ENCODE peak calls at places on chromosomes 16 and 17, in nine cellular contexts. One of them, this sample, is unnamed.

GRCh38 chr16:7246578-7246977 is 86.1 kb upstream of the RBFOX1 start:
- DNase-seq in gastrocnemius medialis: no peak
- DNase-seq in dorsolateral prefrontal cortex: no peak
- DNase-seq in CD8-positive, alpha-beta T cell: no peak
- DNase-seq in MM.1S: no peak
- DNase-seq in Calu3: no peak
- DNase-seq in PC-3: no peak
- DNase-seq in cardiac muscle cell: peak
- DNase-seq in lower lobe of right lung: no peak
- DNase-seq in this sample: no peak

GRCh38 chr16:25134306-25134705 is 22.8 kb downstream of the LCMT1 start:
- DNase-seq in Calu3: no peak
- DNase-seq in dorsolateral prefrontal cortex: no peak
- DNase-seq in gastrocnemius medialis: no peak
- DNase-seq in lower lobe of right lung: no peak
- DNase-seq in cardiac muscle cell: no peak
- DNase-seq in CD8-positive, alpha-beta T cell: no peak
- DNase-seq in PC-3: no peak
- DNase-seq in MM.1S: no peak
- DNase-seq in this sample: no peak

GRCh38 chr16:56288019-56288418 is 96.7 kb downstream of the GNAO1 start:
- DNase-seq in gastrocnemius medialis: no peak
- DNase-seq in MM.1S: no peak
- DNase-seq in CD8-positive, alpha-beta T cell: no peak
- DNase-seq in dorsolateral prefrontal cortex: no peak
- DNase-seq in lower lobe of right lung: no peak
- DNase-seq in cardiac muscle cell: no peak
- DNase-seq in PC-3: no peak
- DNase-seq in Calu3: no peak
- DNase-seq in this sample: no peak

GRCh38 chr17:40958086-40958953 is 8.4 kb downstream of the KRT39 start:
- DNase-seq in gastrocnemius medialis: no peak
- DNase-seq in MM.1S: no peak
- DNase-seq in CD8-positive, alpha-beta T cell: no peak
- DNase-seq in cardiac muscle cell: no peak
- DNase-seq in lower lobe of right lung: no peak
- DNase-seq in dorsolateral prefrontal cortex: no peak
- DNase-seq in PC-3: peak
- DNase-seq in Calu3: peak
- DNase-seq in this sample: no peak

GRCh38 chr16:56825821-56826220 is 39.2 kb upstream of the SLC12A3 start:
- DNase-seq in lower lobe of right lung: no peak
- DNase-seq in MM.1S: no peak
- DNase-seq in PC-3: no peak
- DNase-seq in Calu3: no peak
- DNase-seq in cardiac muscle cell: no peak
- DNase-seq in gastrocnemius medialis: no peak
- DNase-seq in dorsolateral prefrontal cortex: no peak
- DNase-seq in CD8-positive, alpha-beta T cell: no peak
- DNase-seq in this sample: no peak

GRCh38 chr16:17817260-17817659 is 346.5 kb upstream of the XYLT1 start:
- DNase-seq in gastrocnemius medialis: no peak
- DNase-seq in cardiac muscle cell: no peak
- DNase-seq in lower lobe of right lung: no peak
- DNase-seq in CD8-positive, alpha-beta T cell: no peak
- DNase-seq in Calu3: no peak
- DNase-seq in PC-3: no peak
- DNase-seq in MM.1S: no peak
- DNase-seq in dorsolateral prefrontal cortex: no peak
- DNase-seq in this sample: no peak

GRCh38 chr16:50547340-50547865 is 793 bp upstream of the NKD1 start:
- DNase-seq in lower lobe of right lung: peak
- DNase-seq in CD8-positive, alpha-beta T cell: peak
- DNase-seq in PC-3: peak
- DNase-seq in gastrocnemius medialis: no peak
- DNase-seq in MM.1S: peak
- DNase-seq in dorsolateral prefrontal cortex: no peak
- DNase-seq in Calu3: peak
- DNase-seq in cardiac muscle cell: peak
- DNase-seq in this sample: no peak

GRCh38 chr17:21268596-21269188 is 15.5 kb upstream of the NATD1 start:
- DNase-seq in MM.1S: no peak
- DNase-seq in cardiac muscle cell: no peak
- DNase-seq in gastrocnemius medialis: no peak
- DNase-seq in lower lobe of right lung: no peak
- DNase-seq in PC-3: no peak
- DNase-seq in CD8-positive, alpha-beta T cell: no peak
- DNase-seq in Calu3: no peak
- DNase-seq in dorsolateral prefrontal cortex: no peak
- DNase-seq in this sample: no peak

GRCh38 chr16:25978227-25978626 is 286.5 kb downstream of the HS3ST4 start:
- DNase-seq in MM.1S: no peak
- DNase-seq in cardiac muscle cell: no peak
- DNase-seq in CD8-positive, alpha-beta T cell: no peak
- DNase-seq in lower lobe of right lung: no peak
- DNase-seq in PC-3: no peak
- DNase-seq in gastrocnemius medialis: no peak
- DNase-seq in Calu3: no peak
- DNase-seq in dorsolateral prefrontal cortex: no peak
- DNase-seq in this sample: no peak

GRCh38 chr16:89026121-89026612 is 49.2 kb upstream of the CBFA2T3 start:
- DNase-seq in gastrocnemius medialis: no peak
- DNase-seq in MM.1S: no peak
- DNase-seq in dorsolateral prefrontal cortex: no peak
- DNase-seq in cardiac muscle cell: no peak
- DNase-seq in Calu3: no peak
- DNase-seq in lower lobe of right lung: no peak
- DNase-seq in PC-3: peak
- DNase-seq in CD8-positive, alpha-beta T cell: peak
- DNase-seq in this sample: no peak

GRCh38 chr17:29682054-29682453 is 59.3 kb upstream of the CORO6 start:
- DNase-seq in cardiac muscle cell: no peak
- DNase-seq in lower lobe of right lung: no peak
- DNase-seq in PC-3: no peak
- DNase-seq in Calu3: no peak
- DNase-seq in MM.1S: peak
- DNase-seq in CD8-positive, alpha-beta T cell: no peak
- DNase-seq in gastrocnemius medialis: no peak
- DNase-seq in dorsolateral prefrontal cortex: no peak
- DNase-seq in this sample: no peak
- TF ChIP-seq CTCF in cardiac muscle cell: no peak
- TF ChIP-seq CTCF in lower lobe of right lung: peak
- TF ChIP-seq CTCF in PC-3: no peak
- TF ChIP-seq CTCF in Calu3: no peak
- TF ChIP-seq CTCF in MM.1S: no peak
- TF ChIP-seq CTCF in CD8-positive, alpha-beta T cell: no peak
- TF ChIP-seq CTCF in gastrocnemius medialis: no peak
- TF ChIP-seq CTCF in dorsolateral prefrontal cortex: no peak
- TF ChIP-seq CTCF in this sample: no peak

GRCh38 chr17:58153046-58153445 is 4.9 kb downstream of the OR4D1 start:
- DNase-seq in dorsolateral prefrontal cortex: no peak
- DNase-seq in PC-3: no peak
- DNase-seq in MM.1S: peak
- DNase-seq in lower lobe of right lung: no peak
- DNase-seq in cardiac muscle cell: no peak
- DNase-seq in Calu3: no peak
- DNase-seq in CD8-positive, alpha-beta T cell: peak
- DNase-seq in gastrocnemius medialis: no peak
- DNase-seq in this sample: no peak

GRCh38 chr17:58158181-58158580 is 8.6 kb upstream of the OR4D2 start:
- DNase-seq in PC-3: no peak
- DNase-seq in lower lobe of right lung: no peak
- DNase-seq in gastrocnemius medialis: no peak
- DNase-seq in MM.1S: no peak
- DNase-seq in Calu3: no peak
- DNase-seq in cardiac muscle cell: no peak
- DNase-seq in dorsolateral prefrontal cortex: no peak
- DNase-seq in CD8-positive, alpha-beta T cell: no peak
- DNase-seq in this sample: no peak

GRCh38 chr17:58161566-58161965 is 5.2 kb upstream of the OR4D2 start:
- DNase-seq in cardiac muscle cell: no peak
- DNase-seq in gastrocnemius medialis: no peak
- DNase-seq in MM.1S: no peak
- DNase-seq in CD8-positive, alpha-beta T cell: no peak
- DNase-seq in Calu3: no peak
- DNase-seq in dorsolateral prefrontal cortex: no peak
- DNase-seq in PC-3: no peak
- DNase-seq in lower lobe of right lung: no peak
- DNase-seq in this sample: no peak

DNA sequence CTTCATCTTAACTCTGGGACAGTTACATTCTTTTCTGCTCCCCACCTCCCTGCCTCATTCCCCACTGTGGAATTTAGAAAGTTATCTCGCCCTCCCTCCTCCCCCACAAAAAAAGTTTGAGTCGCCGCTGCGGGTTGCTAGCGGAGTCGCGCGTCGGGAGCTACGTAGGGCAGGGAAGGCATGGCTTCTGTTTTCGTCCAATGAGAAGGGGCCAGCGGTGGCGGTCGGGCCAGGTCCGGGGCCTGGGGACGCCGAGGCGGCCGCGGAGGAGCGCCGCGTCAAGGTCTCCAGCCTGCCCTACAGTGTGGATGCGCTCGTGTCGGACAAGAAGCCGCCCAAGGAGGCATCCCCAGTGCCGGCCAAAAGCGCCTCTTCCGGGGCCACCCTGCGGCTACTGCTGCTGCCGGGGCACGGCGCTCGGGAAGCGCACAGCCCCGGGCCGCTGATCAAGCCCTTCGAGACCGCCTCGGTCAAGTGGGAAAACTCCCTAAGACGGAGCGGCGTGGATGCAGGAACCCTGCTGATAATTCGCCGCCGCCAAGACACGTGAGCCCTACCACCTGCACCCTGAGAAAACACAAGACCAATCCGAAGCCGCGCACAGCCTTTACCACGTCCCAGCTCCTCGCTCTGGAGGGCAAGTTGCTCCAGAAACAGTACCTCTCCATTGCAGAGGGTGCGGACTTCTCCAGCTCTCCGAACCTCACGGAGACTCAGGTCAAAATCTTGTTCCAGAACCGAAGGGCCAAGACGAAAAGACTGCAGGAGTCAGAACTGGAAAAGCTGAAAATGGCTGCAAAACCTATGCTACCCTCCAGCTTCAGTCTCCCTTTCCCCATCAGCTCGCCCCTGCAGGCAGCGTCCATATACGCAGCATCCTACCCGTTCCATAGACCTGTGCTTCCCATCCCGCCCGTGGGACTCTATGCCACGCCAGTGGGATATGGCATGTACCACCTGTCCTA is 8.9 kb downstream of the OR4D1 start:
- DNase-seq in dorsolateral prefrontal cortex: peak
- DNase-seq in Calu3: no peak
- DNase-seq in MM.1S: no peak
- DNase-seq in PC-3: no peak
- DNase-seq in CD8-positive, alpha-beta T cell: peak
- DNase-seq in cardiac muscle cell: peak
- DNase-seq in lower lobe of right lung: peak
- DNase-seq in gastrocnemius medialis: no peak
- DNase-seq in this sample: no peak
- TF ChIP-seq CTCF in dorsolateral prefrontal cortex: no peak
- TF ChIP-seq CTCF in Calu3: no peak
- TF ChIP-seq CTCF in MM.1S: no peak
- TF ChIP-seq CTCF in PC-3: no peak
- TF ChIP-seq CTCF in CD8-positive, alpha-beta T cell: no peak
- TF ChIP-seq CTCF in cardiac muscle cell: no peak
- TF ChIP-seq CTCF in lower lobe of right lung: no peak
- TF ChIP-seq CTCF in gastrocnemius medialis: no peak
- TF ChIP-seq CTCF in this sample: no peak

DNA sequence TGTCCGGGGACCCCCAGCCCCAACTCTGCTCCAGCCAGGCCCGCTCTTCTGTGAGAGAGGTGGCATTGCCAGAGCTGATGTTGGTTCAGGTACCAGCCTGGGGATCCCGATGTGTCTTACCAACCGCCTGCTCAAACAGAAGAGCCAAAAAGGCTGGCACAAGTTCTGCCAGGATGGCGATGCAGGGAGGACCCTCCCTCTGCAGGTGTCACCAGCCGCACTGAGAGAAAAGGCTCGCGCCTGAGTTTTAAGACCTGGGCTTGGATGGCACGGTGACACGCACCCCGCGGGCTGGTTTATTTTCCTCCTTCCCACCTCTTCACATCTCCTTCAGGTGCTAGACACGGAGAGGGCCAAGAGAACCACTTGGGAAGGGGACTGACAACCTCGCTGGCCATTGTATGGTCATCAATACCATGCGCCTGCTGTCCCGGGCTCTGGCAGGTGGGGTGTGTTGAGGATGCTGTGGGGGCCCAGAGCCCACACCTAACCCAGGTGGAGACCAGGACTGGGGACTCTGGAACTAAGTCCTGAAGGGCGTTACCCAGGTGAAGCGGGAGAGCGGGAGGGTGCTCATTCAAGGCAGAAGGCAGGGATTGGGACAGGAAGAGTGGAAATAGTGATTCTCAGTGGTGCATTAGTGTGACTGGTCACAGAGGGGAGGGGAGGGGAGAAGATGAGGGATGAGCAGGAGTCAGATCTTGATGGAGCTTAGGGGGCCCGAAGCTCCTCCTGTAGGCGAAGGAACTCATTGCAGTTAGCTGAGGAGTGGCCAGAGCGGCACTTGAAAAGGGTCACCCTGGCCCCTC is 16.3 kb downstream of the FOXJ1 start:
- DNase-seq in gastrocnemius medialis: no peak
- DNase-seq in PC-3: peak
- DNase-seq in lower lobe of right lung: peak
- DNase-seq in MM.1S: no peak
- DNase-seq in cardiac muscle cell: no peak
- DNase-seq in CD8-positive, alpha-beta T cell: no peak
- DNase-seq in dorsolateral prefrontal cortex: no peak
- DNase-seq in Calu3: no peak
- DNase-seq in this sample: peak
- TF ChIP-seq CTCF in gastrocnemius medialis: no peak
- TF ChIP-seq CTCF in PC-3: peak
- TF ChIP-seq CTCF in lower lobe of right lung: no peak
- TF ChIP-seq CTCF in MM.1S: peak
- TF ChIP-seq CTCF in cardiac muscle cell: peak
- TF ChIP-seq CTCF in CD8-positive, alpha-beta T cell: no peak
- TF ChIP-seq CTCF in dorsolateral prefrontal cortex: no peak
- TF ChIP-seq CTCF in Calu3: peak
- TF ChIP-seq CTCF in this sample: peak

DNA sequence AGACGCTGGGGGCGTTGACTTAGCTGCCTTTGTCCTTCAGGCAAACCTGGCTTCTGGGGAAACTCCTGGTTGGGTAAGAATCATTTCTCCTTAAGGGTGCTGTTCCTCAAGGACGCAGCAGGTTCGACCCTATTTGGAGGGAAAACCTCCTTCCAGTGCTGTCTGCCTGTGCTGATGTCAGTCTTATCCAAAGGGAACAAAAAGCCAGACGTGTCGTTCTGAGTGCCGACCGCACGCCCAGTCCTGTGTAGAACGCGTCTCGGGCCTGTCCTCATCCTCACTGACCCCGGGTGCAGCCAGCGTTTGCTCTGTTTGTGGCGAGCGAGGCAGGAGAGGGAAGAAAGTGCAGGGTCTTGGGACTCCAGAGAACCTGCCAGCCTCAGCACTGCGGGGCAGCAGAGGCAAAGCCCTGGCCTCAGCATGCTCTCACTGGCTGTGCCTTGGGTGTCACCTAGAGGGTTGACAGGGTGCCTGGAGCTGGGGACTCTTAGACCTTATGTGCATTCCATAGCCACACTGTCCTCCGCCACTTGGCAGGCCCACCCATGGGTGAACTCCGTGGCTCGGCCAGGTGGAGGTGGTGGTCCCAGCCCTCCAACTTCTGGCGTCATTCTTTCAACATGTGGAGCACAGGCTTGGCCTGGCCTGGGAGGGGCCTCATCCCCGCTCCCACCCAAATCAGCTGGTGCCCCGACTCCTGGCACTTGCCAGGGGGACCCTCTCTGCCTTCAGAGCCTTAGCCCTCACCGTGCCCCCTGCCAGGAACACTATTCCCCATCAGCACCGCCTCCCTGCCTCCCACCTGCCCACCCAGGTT is 6.0 kb downstream of the SNN start:
- DNase-seq in gastrocnemius medialis: peak
- DNase-seq in dorsolateral prefrontal cortex: no peak
- DNase-seq in Calu3: no peak
- DNase-seq in cardiac muscle cell: no peak
- DNase-seq in lower lobe of right lung: no peak
- DNase-seq in CD8-positive, alpha-beta T cell: no peak
- DNase-seq in PC-3: no peak
- DNase-seq in MM.1S: peak
- DNase-seq in this sample: no peak
- TF ChIP-seq CTCF in gastrocnemius medialis: peak
- TF ChIP-seq CTCF in dorsolateral prefrontal cortex: no peak
- TF ChIP-seq CTCF in Calu3: no peak
- TF ChIP-seq CTCF in cardiac muscle cell: no peak
- TF ChIP-seq CTCF in lower lobe of right lung: no peak
- TF ChIP-seq CTCF in CD8-positive, alpha-beta T cell: no peak
- TF ChIP-seq CTCF in PC-3: no peak
- TF ChIP-seq CTCF in MM.1S: no peak
- TF ChIP-seq CTCF in this sample: no peak

This sample was measured in D721Med.